ENCODE peak calls at places on chromosome 15, in ten cellular contexts. M is HEK293T; Z is endothelial cell; V is hippocampal formation; K is GM04504; I is effector memory CD4-positive, alpha-beta T cell; O is body of pancreas; D is DMS79 treated with DMSO at 0.1 percent for 48 hours; Q is fibroblast of mammary gland; C is ELR. W is an unnamed sample.
A peak's percentile ranks its signal among the peaks of the same experiment; 100 is the strongest.

GRCh38 chr15:80272987-80273386 is 21.0 kb upstream of the CTXND1 start:
- DNase-seq in M (no peak), Z (no peak), V (no peak), K (no peak), I (no peak), O (no peak), D (no peak), Q (no peak), C (no peak), W (no peak)

GRCh38 chr15:35243758-35244157 is 158.7 kb upstream of the NANOGP8 start:
- DNase-seq in M (no peak), Z (no peak), V (no peak), K (no peak), I (no peak), O (no peak), D (no peak), Q (peak; percentile 2), C (peak; percentile 36), W (peak; percentile 11)

GRCh38 chr15:77266708-77267387 is 153.1 kb downstream of the PEAK1 start:
- DNase-seq in M (peak; percentile 24), Z (no peak), V (no peak), K (peak; percentile 77), I (no peak), O (no peak), D (no peak), Q (peak; percentile 11), C (peak; percentile 72), W (no peak)

GRCh38 chr15:63156708-63157065 is 590 bp downstream of the RPS27L start:
- DNase-seq in M (peak; percentile 14), Z (no peak), V (peak; percentile 30), K (no peak), I (no peak), O (peak; percentile 45), D (no peak), Q (peak; percentile 50), C (peak; percentile 60), W (peak; percentile 52)

GRCh38 chr15:75171408-75171807 is 30.3 kb upstream of the C15orf39 start:
- DNase-seq in M (no peak), Z (no peak), V (no peak), K (peak; percentile 31), I (no peak), O (no peak), D (no peak), Q (peak; percentile 90), C (peak; percentile 88), W (peak; percentile 86)

GRCh38 chr15:57924536-57924935 is 141.0 kb downstream of the ALDH1A2 start:
- DNase-seq in M (no peak), Z (no peak), V (no peak), K (no peak), I (no peak), O (no peak), D (peak; percentile 60), Q (no peak), C (no peak), W (no peak)

GRCh38 chr15:20646529-20647142 is 105.0 kb upstream of the GOLGA6L6 start:
- DNase-seq in M (no peak), Z (no peak), V (no peak), K (no peak), I (no peak), O (no peak), D (no peak), Q (no peak), C (no peak), W (no peak)

GRCh38 chr15:63186065-63186464 is 3.3 kb upstream of the RAB8B start:
- DNase-seq in M (no peak), Z (no peak), V (no peak), K (no peak), I (no peak), O (no peak), D (no peak), Q (peak; percentile 55), C (peak; percentile 82), W (no peak)

GRCh38 chr15:29822100-29822684 is at the start of gene TJP1:
- DNase-seq in M (peak; percentile 69), Z (peak; percentile 92), V (peak; percentile 77), K (peak; percentile 56), I (no peak), O (peak; percentile 79), D (peak; percentile 11), Q (peak; percentile 58), C (peak; percentile 82), W (peak; percentile 73)

GRCh38 chr15:93515256-93516044 is 426.4 kb upstream of the RGMA start:
- DNase-seq in M (no peak), Z (no peak), V (no peak), K (no peak), I (no peak), O (peak; percentile 17), D (no peak), Q (peak; percentile 33), C (no peak), W (no peak)

GRCh38 chr15:65644282-65644681 is 22.5 kb downstream of the SLC24A1 start:
- DNase-seq in M (no peak), Z (no peak), V (no peak), K (no peak), I (no peak), O (no peak), D (no peak), Q (no peak), C (no peak), W (no peak)